ENCODE peak calls at places on chromosomes 11 and 22, in nine cellular contexts. One of them, this sample, is unnamed.

GRCh38 chr11:117814766-117815261 is 9.7 kb downstream of the FXYD2 start:
- DNase-seq in DND-41: peak
- DNase-seq in endothelial cell: no peak
- DNase-seq in A549: peak
- DNase-seq in brain microvascular endothelial cell: no peak
- DNase-seq in cardiac muscle cell: peak
- DNase-seq in activated B cell treated with CpG ODN at 0.5 μM for 24 hours: peak
- DNase-seq in psoas muscle: peak
- DNase-seq in AG10803: no peak
- DNase-seq in this sample: peak

GRCh38 chr11:113048820-113049555 is 87.8 kb downstream of the NCAM1 start:
- DNase-seq in endothelial cell: no peak
- DNase-seq in A549: no peak
- DNase-seq in DND-41: no peak
- DNase-seq in cardiac muscle cell: peak
- DNase-seq in brain microvascular endothelial cell: no peak
- DNase-seq in psoas muscle: no peak
- DNase-seq in activated B cell treated with CpG ODN at 0.5 μM for 24 hours: no peak
- DNase-seq in AG10803: peak
- DNase-seq in this sample: no peak

GRCh38 chr11:111911563-111912401 is at the start of gene CRYAB:
- DNase-seq in A549: peak
- DNase-seq in psoas muscle: peak
- DNase-seq in activated B cell treated with CpG ODN at 0.5 μM for 24 hours: no peak
- DNase-seq in DND-41: no peak
- DNase-seq in cardiac muscle cell: peak
- DNase-seq in endothelial cell: no peak
- DNase-seq in brain microvascular endothelial cell: peak
- DNase-seq in AG10803: peak
- DNase-seq in this sample: no peak

GRCh38 chr11:123191939-123192338 is 3.1 kb downstream of the CLMP start:
- DNase-seq in brain microvascular endothelial cell: no peak
- DNase-seq in activated B cell treated with CpG ODN at 0.5 μM for 24 hours: no peak
- DNase-seq in A549: no peak
- DNase-seq in cardiac muscle cell: no peak
- DNase-seq in AG10803: no peak
- DNase-seq in DND-41: no peak
- DNase-seq in endothelial cell: no peak
- DNase-seq in psoas muscle: no peak
- DNase-seq in this sample: no peak

GRCh38 chr22:44573451-44573850 is 75.4 kb upstream of the RTL6 start:
- DNase-seq in AG10803: no peak
- DNase-seq in DND-41: no peak
- DNase-seq in psoas muscle: no peak
- DNase-seq in cardiac muscle cell: no peak
- DNase-seq in brain microvascular endothelial cell: no peak
- DNase-seq in activated B cell treated with CpG ODN at 0.5 μM for 24 hours: no peak
- DNase-seq in A549: no peak
- DNase-seq in endothelial cell: no peak
- DNase-seq in this sample: no peak

GRCh38 chr11:1203505-1204271 is 19.2 kb upstream of the MUC5B start:
- DNase-seq in activated B cell treated with CpG ODN at 0.5 μM for 24 hours: no peak
- DNase-seq in endothelial cell: no peak
- DNase-seq in brain microvascular endothelial cell: no peak
- DNase-seq in AG10803: no peak
- DNase-seq in A549: no peak
- DNase-seq in psoas muscle: peak
- DNase-seq in cardiac muscle cell: no peak
- DNase-seq in DND-41: no peak
- DNase-seq in this sample: peak

GRCh38 chr22:27602390-27602789 is 199.2 kb downstream of the MN1 start:
- DNase-seq in brain microvascular endothelial cell: no peak
- DNase-seq in AG10803: no peak
- DNase-seq in cardiac muscle cell: no peak
- DNase-seq in endothelial cell: no peak
- DNase-seq in A549: no peak
- DNase-seq in activated B cell treated with CpG ODN at 0.5 μM for 24 hours: no peak
- DNase-seq in DND-41: no peak
- DNase-seq in psoas muscle: no peak
- DNase-seq in this sample: no peak

GRCh38 chr11:114258696-114259095 is 37.5 kb upstream of the NNMT start:
- DNase-seq in AG10803: no peak
- DNase-seq in A549: no peak
- DNase-seq in cardiac muscle cell: no peak
- DNase-seq in endothelial cell: no peak
- DNase-seq in DND-41: no peak
- DNase-seq in psoas muscle: no peak
- DNase-seq in activated B cell treated with CpG ODN at 0.5 μM for 24 hours: peak
- DNase-seq in brain microvascular endothelial cell: no peak
- DNase-seq in this sample: no peak

GRCh38 chr11:65781152-65781961 is 581 bp upstream of the AP5B1 start:
- DNase-seq in brain microvascular endothelial cell: no peak
- DNase-seq in A549: no peak
- DNase-seq in activated B cell treated with CpG ODN at 0.5 μM for 24 hours: no peak
- DNase-seq in psoas muscle: peak
- DNase-seq in AG10803: no peak
- DNase-seq in cardiac muscle cell: peak
- DNase-seq in endothelial cell: peak
- DNase-seq in DND-41: no peak
- DNase-seq in this sample: peak

GRCh38 chr22:16810188-16810802 is 14.9 kb downstream of the XKR3 start:
- DNase-seq in brain microvascular endothelial cell: no peak
- DNase-seq in AG10803: peak
- DNase-seq in activated B cell treated with CpG ODN at 0.5 μM for 24 hours: no peak
- DNase-seq in DND-41: no peak
- DNase-seq in endothelial cell: no peak
- DNase-seq in cardiac muscle cell: no peak
- DNase-seq in A549: no peak
- DNase-seq in psoas muscle: no peak
- DNase-seq in this sample: no peak

GRCh38 chr11:1541474-1542204 is 30.4 kb downstream of the DUSP8 start:
- DNase-seq in psoas muscle: no peak
- DNase-seq in activated B cell treated with CpG ODN at 0.5 μM for 24 hours: no peak
- DNase-seq in cardiac muscle cell: no peak
- DNase-seq in DND-41: no peak
- DNase-seq in endothelial cell: no peak
- DNase-seq in brain microvascular endothelial cell: no peak
- DNase-seq in A549: no peak
- DNase-seq in AG10803: no peak
- DNase-seq in this sample: no peak

GRCh38 chr11:100618914-100619313 is 68.2 kb upstream of the ARHGAP42 start:
- DNase-seq in DND-41: no peak
- DNase-seq in brain microvascular endothelial cell: no peak
- DNase-seq in psoas muscle: no peak
- DNase-seq in A549: no peak
- DNase-seq in activated B cell treated with CpG ODN at 0.5 μM for 24 hours: no peak
- DNase-seq in AG10803: no peak
- DNase-seq in cardiac muscle cell: no peak
- DNase-seq in endothelial cell: no peak
- DNase-seq in this sample: no peak

GRCh38 chr22:49186756-49187155 is 640.9 kb downstream of the BRD1 start:
- DNase-seq in brain microvascular endothelial cell: no peak
- DNase-seq in psoas muscle: no peak
- DNase-seq in cardiac muscle cell: no peak
- DNase-seq in A549: no peak
- DNase-seq in AG10803: no peak
- DNase-seq in activated B cell treated with CpG ODN at 0.5 μM for 24 hours: no peak
- DNase-seq in DND-41: no peak
- DNase-seq in endothelial cell: no peak
- DNase-seq in this sample: peak

GRCh38 chr11:112822478-112823274 is 138.5 kb upstream of the NCAM1 start:
- DNase-seq in endothelial cell: no peak
- DNase-seq in psoas muscle: no peak
- DNase-seq in activated B cell treated with CpG ODN at 0.5 μM for 24 hours: no peak
- DNase-seq in AG10803: no peak
- DNase-seq in A549: no peak
- DNase-seq in cardiac muscle cell: peak
- DNase-seq in brain microvascular endothelial cell: no peak
- DNase-seq in DND-41: no peak
- DNase-seq in this sample: no peak

GRCh38 chr11:17405232-17406005 is 17.0 kb upstream of the KCNJ11 start:
- DNase-seq in psoas muscle: peak
- DNase-seq in A549: peak
- DNase-seq in cardiac muscle cell: peak
- DNase-seq in activated B cell treated with CpG ODN at 0.5 μM for 24 hours: no peak
- DNase-seq in brain microvascular endothelial cell: peak
- DNase-seq in endothelial cell: no peak
- DNase-seq in DND-41: no peak
- DNase-seq in AG10803: peak
- DNase-seq in this sample: peak
- TF ChIP-seq CTCF in psoas muscle: peak
- TF ChIP-seq CTCF in A549: peak
- TF ChIP-seq CTCF in cardiac muscle cell: peak
- TF ChIP-seq CTCF in activated B cell treated with CpG ODN at 0.5 μM for 24 hours: no peak
- TF ChIP-seq CTCF in brain microvascular endothelial cell: peak
- TF ChIP-seq CTCF in endothelial cell: no peak
- TF ChIP-seq CTCF in DND-41: no peak
- TF ChIP-seq CTCF in AG10803: peak
- TF ChIP-seq CTCF in this sample: peak

DNA sequence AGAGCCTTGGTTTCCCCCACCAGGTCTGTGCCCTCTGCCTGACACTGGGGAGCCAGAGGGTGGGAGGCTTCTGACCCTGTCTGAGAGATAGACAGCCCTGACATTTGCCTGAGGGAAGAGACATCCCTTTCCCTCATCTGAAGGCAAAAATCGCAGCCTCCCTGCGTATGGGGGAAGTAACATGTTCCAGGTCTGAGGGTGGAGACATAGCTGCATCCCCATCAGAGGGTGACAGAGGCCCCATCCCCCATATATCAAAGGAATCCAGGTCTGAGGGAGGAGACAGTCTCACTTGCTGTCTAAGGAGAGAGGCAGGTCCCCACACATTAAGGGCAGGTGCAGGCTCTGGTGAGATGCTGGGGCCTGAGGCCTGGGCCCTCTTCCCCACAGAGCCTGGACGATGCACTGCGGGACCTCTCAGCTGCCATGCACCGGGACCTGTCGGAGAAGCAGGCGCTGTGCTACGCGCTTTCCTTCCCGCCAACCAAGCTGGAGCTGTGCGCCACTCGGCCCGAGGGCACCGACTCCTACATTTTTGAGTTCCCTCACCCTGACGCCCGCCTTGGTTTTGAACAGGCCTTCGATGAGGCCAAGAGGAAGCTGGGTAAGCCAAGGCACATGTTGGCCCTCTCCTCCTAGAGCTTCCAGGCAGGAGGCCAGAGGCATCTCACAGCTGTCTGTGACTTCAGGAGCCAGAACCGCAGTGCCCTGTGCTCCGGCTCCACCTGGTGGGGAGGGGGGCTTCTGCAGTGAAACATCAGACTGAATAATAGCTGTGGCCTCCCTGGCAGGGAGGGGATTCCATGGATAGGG is 16.1 kb upstream of the RELT start:
- DNase-seq in brain microvascular endothelial cell: peak
- DNase-seq in DND-41: peak
- DNase-seq in cardiac muscle cell: peak
- DNase-seq in endothelial cell: peak
- DNase-seq in activated B cell treated with CpG ODN at 0.5 μM for 24 hours: no peak
- DNase-seq in psoas muscle: peak
- DNase-seq in A549: peak
- DNase-seq in AG10803: peak
- DNase-seq in this sample: no peak
- TF ChIP-seq CTCF in brain microvascular endothelial cell: peak
- TF ChIP-seq CTCF in DND-41: peak
- TF ChIP-seq CTCF in cardiac muscle cell: peak
- TF ChIP-seq CTCF in endothelial cell: peak
- TF ChIP-seq CTCF in activated B cell treated with CpG ODN at 0.5 μM for 24 hours: no peak
- TF ChIP-seq CTCF in psoas muscle: peak
- TF ChIP-seq CTCF in A549: peak
- TF ChIP-seq CTCF in AG10803: peak
- TF ChIP-seq CTCF in this sample: peak

DNA sequence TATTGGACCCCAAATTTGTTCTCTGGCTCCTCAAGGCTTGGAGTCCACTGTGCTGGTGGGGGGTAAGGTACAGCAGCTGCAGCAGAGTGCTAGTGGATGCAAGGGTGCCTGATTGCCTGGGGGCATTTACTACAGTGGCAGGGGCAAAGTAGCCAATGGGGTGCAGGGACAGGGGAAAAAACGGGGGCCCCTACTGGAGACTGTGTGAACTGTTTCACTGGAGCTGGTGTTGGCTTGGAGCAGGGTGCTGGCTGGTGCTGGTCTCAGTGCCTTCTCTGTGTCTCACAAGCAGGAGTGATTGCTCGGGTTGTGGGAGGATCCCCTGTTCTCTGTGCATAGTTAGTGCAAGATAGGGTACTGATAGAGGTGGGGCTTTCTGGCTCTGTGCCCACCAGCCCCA is 935.9 kb downstream of the JRKL start:
- DNase-seq in activated B cell treated with CpG ODN at 0.5 μM for 24 hours: no peak
- DNase-seq in cardiac muscle cell: no peak
- DNase-seq in endothelial cell: no peak
- DNase-seq in A549: no peak
- DNase-seq in brain microvascular endothelial cell: no peak
- DNase-seq in DND-41: no peak
- DNase-seq in psoas muscle: no peak
- DNase-seq in AG10803: no peak
- DNase-seq in this sample: no peak
- TF ChIP-seq CTCF in activated B cell treated with CpG ODN at 0.5 μM for 24 hours: no peak
- TF ChIP-seq CTCF in cardiac muscle cell: no peak
- TF ChIP-seq CTCF in endothelial cell: no peak
- TF ChIP-seq CTCF in A549: no peak
- TF ChIP-seq CTCF in brain microvascular endothelial cell: peak
- TF ChIP-seq CTCF in DND-41: no peak
- TF ChIP-seq CTCF in psoas muscle: no peak
- TF ChIP-seq CTCF in AG10803: no peak
- TF ChIP-seq CTCF in this sample: no peak

GRCh38 chr11:8315463-8315862 is 51.8 kb upstream of the LMO1 start:
- DNase-seq in endothelial cell: no peak
- DNase-seq in AG10803: no peak
- DNase-seq in brain microvascular endothelial cell: no peak
- DNase-seq in psoas muscle: no peak
- DNase-seq in activated B cell treated with CpG ODN at 0.5 μM for 24 hours: no peak
- DNase-seq in cardiac muscle cell: no peak
- DNase-seq in A549: no peak
- DNase-seq in DND-41: no peak
- DNase-seq in this sample: no peak

GRCh38 chr11:8323161-8323935 is 59.7 kb upstream of the LMO1 start:
- DNase-seq in cardiac muscle cell: no peak
- DNase-seq in activated B cell treated with CpG ODN at 0.5 μM for 24 hours: no peak
- DNase-seq in A549: no peak
- DNase-seq in endothelial cell: no peak
- DNase-seq in psoas muscle: no peak
- DNase-seq in DND-41: no peak
- DNase-seq in brain microvascular endothelial cell: no peak
- DNase-seq in AG10803: no peak
- DNase-seq in this sample: peak

GRCh38 chr11:8317164-8317563 is 53.5 kb upstream of the LMO1 start:
- DNase-seq in cardiac muscle cell: peak
- DNase-seq in psoas muscle: no peak
- DNase-seq in brain microvascular endothelial cell: no peak
- DNase-seq in endothelial cell: no peak
- DNase-seq in A549: no peak
- DNase-seq in DND-41: no peak
- DNase-seq in activated B cell treated with CpG ODN at 0.5 μM for 24 hours: no peak
- DNase-seq in AG10803: no peak
- DNase-seq in this sample: no peak

GRCh38 chr11:8321876-8322275 is 58.2 kb upstream of the LMO1 start:
- DNase-seq in activated B cell treated with CpG ODN at 0.5 μM for 24 hours: no peak
- DNase-seq in psoas muscle: no peak
- DNase-seq in DND-41: no peak
- DNase-seq in cardiac muscle cell: no peak
- DNase-seq in A549: no peak
- DNase-seq in brain microvascular endothelial cell: no peak
- DNase-seq in AG10803: no peak
- DNase-seq in endothelial cell: no peak
- DNase-seq in this sample: peak

GRCh38 chr11:8318536-8318935 is 54.9 kb upstream of the LMO1 start:
- DNase-seq in cardiac muscle cell: peak
- DNase-seq in activated B cell treated with CpG ODN at 0.5 μM for 24 hours: no peak
- DNase-seq in AG10803: no peak
- DNase-seq in A549: no peak
- DNase-seq in endothelial cell: peak
- DNase-seq in brain microvascular endothelial cell: no peak
- DNase-seq in DND-41: no peak
- DNase-seq in psoas muscle: no peak
- DNase-seq in this sample: no peak
- TF ChIP-seq CTCF in cardiac muscle cell: peak
- TF ChIP-seq CTCF in activated B cell treated with CpG ODN at 0.5 μM for 24 hours: no peak
- TF ChIP-seq CTCF in AG10803: no peak
- TF ChIP-seq CTCF in A549: peak
- TF ChIP-seq CTCF in endothelial cell: no peak
- TF ChIP-seq CTCF in brain microvascular endothelial cell: peak
- TF ChIP-seq CTCF in DND-41: peak
- TF ChIP-seq CTCF in psoas muscle: peak
- TF ChIP-seq CTCF in this sample: peak

This sample was measured in chondrocyte.